ENCODE peak calls at places on chromosomes 11 and 22, in six cellular contexts. X is neural crest cell; V is NCI-H1930; L is GM23338; B is MM.1S; S is effector memory CD4-positive, alpha-beta T cell. G is an unnamed sample.

GRCh38 chr11:92495107-92495793 is 270.6 kb downstream of the FAT3 start:
- DNase-seq in S (no peak), V (no peak), L (no peak), X (no peak), B (no peak), G (no peak)

GRCh38 chr11:87324817-87325489 is 287.2 kb downstream of the TMEM135 start:
- DNase-seq in L (no peak), X (no peak), V (no peak), B (no peak), S (no peak), G (no peak)

GRCh38 chr11:7900686-7901085 is 30.4 kb downstream of the OR10A6 start:
- DNase-seq in X (no peak), B (no peak), L (no peak), S (no peak), V (no peak), G (no peak)

GRCh38 chr11:43268161-43268560 is 43.6 kb upstream of the API5 start:
- DNase-seq in X (no peak), V (no peak), L (no peak), S (no peak), B (no peak), G (no peak)

GRCh38 chr11:82972103-82972502 is 70.6 kb downstream of the DDIAS start:
- DNase-seq in V (no peak), S (no peak), B (no peak), L (no peak), X (no peak), G (no peak)

GRCh38 chr22:38098410-38099249 is 11.9 kb downstream of the BAIAP2L2 start:
- DNase-seq in B (no peak), L (no peak), V (no peak), S (no peak), X (no peak), G (no peak)

GRCh38 chr11:80841716-80842115 is 1400.9 kb upstream of the TENM4 start:
- DNase-seq in L (no peak), B (no peak), X (no peak), V (no peak), S (no peak), G (no peak)

GRCh38 chr11:134071766-134072403 is 3.0 kb downstream of the JAM3 start:
- DNase-seq in B (no peak), V (peak), X (no peak), L (peak), S (no peak), G (no peak)

GRCh38 chr11:79101736-79102135 is 339.1 kb downstream of the TENM4 start:
- DNase-seq in S (no peak), X (no peak), L (no peak), V (no peak), B (no peak), G (no peak)

GRCh38 chr22:48357196-48357595 is 1470.5 kb downstream of the BRD1 start:
- DNase-seq in S (no peak), V (no peak), B (no peak), L (peak), X (no peak), G (no peak)

GRCh38 chr11:67167715-67168114 is 48.7 kb downstream of the KDM2A start:
- DNase-seq in L (no peak), X (no peak), B (no peak), V (no peak), S (no peak), G (no peak)

GRCh38 chr22:29141078-29141688 is 64.5 kb upstream of the EMID1 start:
- DNase-seq in B (no peak), V (no peak), L (no peak), S (no peak), X (no peak), G (no peak)